ENCODE peak calls at places on chromosomes 1 and 21, in nine cellular contexts. M, D, I, Y, O, N, X, G and S are unnamed samples.

GRCh38 chr1:55640708-55641473 is 425.7 kb upstream of the USP24 start:
- DNase-seq in G (no peak), X (peak), D (peak), Y (peak), O (peak), I (no peak), M (peak), N (no peak), S (peak)

GRCh38 chr1:53860967-53861411 is 22.9 kb upstream of the NDC1 start:
- DNase-seq in G (no peak), D (peak), N (peak), Y (no peak), O (peak), I (no peak), M (peak), X (peak), S (peak)

GRCh38 chr1:5993553-5994510 is 1.6 kb upstream of the NPHP4 start:
- DNase-seq in Y (no peak), D (no peak), I (no peak), O (no peak), G (no peak), N (no peak), X (no peak), M (no peak), S (no peak)

GRCh38 chr21:31948681-31949080 is 75.9 kb downstream of the HUNK start:
- DNase-seq in O (no peak), Y (no peak), M (no peak), I (no peak), N (no peak), G (no peak), X (no peak), D (no peak), S (no peak)

GRCh38 chr1:117780981-117781475 is 148.4 kb downstream of the GDAP2 start:
- DNase-seq in O (no peak), N (no peak), D (peak), X (no peak), G (no peak), M (no peak), Y (no peak), I (no peak), S (no peak)

GRCh38 chr1:233935277-233935868 is 30.9 kb downstream of the SLC35F3 start:
- DNase-seq in I (no peak), N (no peak), Y (no peak), D (no peak), M (no peak), O (no peak), X (no peak), G (no peak), S (no peak)

GRCh38 chr1:169909499-169909898 is 15.8 kb upstream of the SCYL3 start:
- DNase-seq in M (no peak), Y (no peak), I (no peak), G (no peak), D (no peak), O (no peak), N (no peak), X (no peak), S (no peak)

GRCh38 chr21:39349211-39350093 is 564 bp upstream of the HMGN1 start:
- DNase-seq in Y (peak), G (peak), O (peak), D (peak), M (peak), I (peak), X (peak), N (peak), S (peak)

GRCh38 chr1:8389962-8390535 is 72.1 kb downstream of the SLC45A1 start:
- DNase-seq in N (no peak), G (no peak), D (no peak), Y (peak), I (no peak), O (peak), X (no peak), M (peak), S (no peak)

GRCh38 chr1:55213885-55214213 is 1.3 kb downstream of the USP24 start:
- DNase-seq in X (no peak), O (no peak), M (no peak), N (no peak), G (no peak), D (no peak), I (no peak), Y (no peak), S (no peak)

GRCh38 chr1:229272164-229273158 is 1.6 kb downstream of the RAB4A start:
- DNase-seq in M (no peak), O (no peak), D (no peak), Y (no peak), X (peak), G (no peak), N (no peak), I (no peak), S (no peak)

GRCh38 chr1:19130476-19130875 is 79.6 kb downstream of the UBR4 start:
- DNase-seq in I (no peak), Y (no peak), G (no peak), O (no peak), D (no peak), M (no peak), X (no peak), N (no peak), S (no peak)

GRCh38 chr1:46546210-46546609 is 5.2 kb downstream of the KNCN start:
- DNase-seq in G (no peak), Y (no peak), X (no peak), I (no peak), D (no peak), N (no peak), M (no peak), O (no peak), S (no peak)

GRCh38 chr1:234214129-234214910 is 158.9 kb upstream of the COA6 start:
- DNase-seq in X (peak), G (peak), Y (no peak), N (no peak), D (no peak), O (peak), M (no peak), I (no peak), S (no peak)

GRCh38 chr1:115183158-115183557 is 93.9 kb upstream of the TSPAN2 start:
- DNase-seq in G (no peak), I (no peak), O (no peak), D (no peak), M (no peak), X (no peak), N (no peak), Y (no peak), S (no peak)

GRCh38 chr1:111725192-111725591 is 14.0 kb downstream of the INKA2 start:
- DNase-seq in M (no peak), O (peak), Y (peak), X (peak), I (no peak), N (no peak), G (no peak), D (no peak), S (no peak)

GRCh38 chr1:200351826-200352549 is 57.8 kb downstream of the ZNF281 start:
- DNase-seq in G (no peak), Y (no peak), I (no peak), M (no peak), N (no peak), D (no peak), O (no peak), X (no peak), S (no peak)

GRCh38 chr1:227541796-227542152 is 21.6 kb upstream of the ZNF678 start:
- DNase-seq in D (no peak), I (no peak), Y (no peak), X (no peak), O (no peak), G (peak), M (no peak), N (no peak), S (no peak)

GRCh38 chr1:38730511-38731397 is 128.8 kb downstream of the RRAGC start:
- DNase-seq in M (no peak), Y (no peak), I (no peak), N (no peak), X (no peak), D (no peak), O (no peak), G (no peak), S (no peak)

GRCh38 chr1:218330043-218330623 is 15.0 kb upstream of the TGFB2 start:
- DNase-seq in M (no peak), D (no peak), X (no peak), Y (no peak), G (no peak), O (no peak), N (no peak), I (no peak), S (no peak)

GRCh38 chr21:41425954-41426655 is at the start of gene MX1:
- DNase-seq in I (peak), O (peak), X (peak), M (peak), N (peak), Y (peak), G (peak), D (peak), S (no peak)

GRCh38 chr1:206866062-206866461 is 639 bp downstream of the IL20 start:
- DNase-seq in G (no peak), X (no peak), D (peak), N (no peak), O (no peak), Y (no peak), M (no peak), I (no peak), S (no peak)

GRCh38 chr21:39564200-39564599 is 48.5 kb upstream of the B3GALT5 start:
- DNase-seq in M (peak), O (peak), I (no peak), N (no peak), G (no peak), D (no peak), X (peak), Y (no peak), S (no peak)

GRCh38 chr1:59516881-59517280 is 220.0 kb downstream of the FGGY start:
- DNase-seq in X (peak), M (no peak), Y (no peak), I (no peak), N (no peak), G (no peak), D (peak), O (peak), S (no peak)

GRCh38 chr1:222754386-222755139 is 17.6 kb downstream of the FAM177B start:
- DNase-seq in M (peak), I (peak), X (peak), G (no peak), Y (peak), N (no peak), D (peak), O (peak), S (no peak)

GRCh38 chr1:77313491-77313890 is 31.7 kb downstream of the AK5 start:
- DNase-seq in Y (no peak), X (peak), M (peak), N (no peak), D (no peak), O (peak), G (no peak), I (no peak), S (no peak)

GRCh38 chr1:155010211-155010918 is 7.8 kb downstream of the ZBTB7B start:
- DNase-seq in G (no peak), D (no peak), X (no peak), M (no peak), N (no peak), Y (peak), O (no peak), I (no peak), S (no peak)

GRCh38 chr1:177913762-177914540 is 55.9 kb downstream of the SEC16B start:
- DNase-seq in D (no peak), I (no peak), M (no peak), O (no peak), N (no peak), X (peak), G (no peak), Y (no peak), S (no peak)

GRCh38 chr1:44333373-44333772 is 21.7 kb downstream of the ERI3 start:
- DNase-seq in X (no peak), N (no peak), I (no peak), D (no peak), O (no peak), M (no peak), Y (no peak), G (no peak), S (no peak)

GRCh38 chr1:95171270-95172245 is 54.4 kb downstream of the TLCD4 start:
- DNase-seq in X (no peak), M (no peak), D (no peak), I (no peak), N (no peak), G (no peak), Y (no peak), O (no peak), S (no peak)

GRCh38 chr1:95168638-95169411 is 51.7 kb downstream of the TLCD4 start:
- DNase-seq in D (no peak), M (no peak), G (no peak), O (no peak), N (no peak), X (no peak), Y (no peak), I (no peak), S (no peak)

GRCh38 chr1:95169544-95169943 is 52.4 kb downstream of the TLCD4 start:
- DNase-seq in O (peak), M (no peak), Y (no peak), G (no peak), X (no peak), N (no peak), I (no peak), D (no peak), S (no peak)
- TF ChIP-seq POLR2A in O (no peak), M (no peak), Y (no peak), G (no peak), X (no peak), N (no peak), I (no peak), D (no peak), S (no peak)

GRCh38 chr1:28505406-28506187 is at the start of gene RCC1:
- DNase-seq in X (peak), G (peak), D (peak), O (peak), M (peak), Y (peak), N (peak), I (peak), S (peak)
- TF ChIP-seq POLR2A in X (peak), G (peak), D (peak), O (peak), M (peak), Y (no peak), N (peak), I (peak), S (peak)

DNA sequence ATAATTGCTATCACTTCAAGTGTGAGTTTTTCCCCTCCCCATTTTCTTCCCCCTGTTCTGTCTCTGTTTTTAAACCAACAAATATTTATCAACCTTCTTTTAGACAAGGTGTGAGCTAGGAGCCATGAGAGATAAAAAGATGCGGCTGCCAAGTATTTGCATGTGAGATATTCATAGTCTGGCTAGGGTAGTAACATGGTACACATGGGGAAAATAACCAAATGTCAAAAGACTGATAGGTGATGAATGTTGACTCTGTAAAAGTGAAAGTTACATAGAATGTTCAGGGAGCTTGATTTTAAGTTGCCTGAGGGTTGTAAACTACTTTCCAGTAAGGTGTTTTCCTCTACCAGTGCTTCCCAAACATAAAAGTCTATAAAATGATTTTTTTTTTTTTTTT is 25.4 kb upstream of the SRP9 start:
- DNase-seq in O (no peak), D (no peak), Y (no peak), G (no peak), I (no peak), X (no peak), N (no peak), M (no peak), S (no peak)
- TF ChIP-seq POLR2A in O (no peak), D (no peak), Y (no peak), G (no peak), I (no peak), X (no peak), N (no peak), M (no peak), S (no peak)

GRCh38 chr21:28537371-28538079 is 455.2 kb downstream of the LTN1 start:
- DNase-seq in I (no peak), D (no peak), X (no peak), Y (no peak), N (no peak), G (no peak), O (no peak), M (no peak), S (no peak)
- TF ChIP-seq POLR2A in I (no peak), D (no peak), X (no peak), Y (no peak), N (no peak), G (no peak), O (no peak), M (no peak), S (no peak)

DNA sequence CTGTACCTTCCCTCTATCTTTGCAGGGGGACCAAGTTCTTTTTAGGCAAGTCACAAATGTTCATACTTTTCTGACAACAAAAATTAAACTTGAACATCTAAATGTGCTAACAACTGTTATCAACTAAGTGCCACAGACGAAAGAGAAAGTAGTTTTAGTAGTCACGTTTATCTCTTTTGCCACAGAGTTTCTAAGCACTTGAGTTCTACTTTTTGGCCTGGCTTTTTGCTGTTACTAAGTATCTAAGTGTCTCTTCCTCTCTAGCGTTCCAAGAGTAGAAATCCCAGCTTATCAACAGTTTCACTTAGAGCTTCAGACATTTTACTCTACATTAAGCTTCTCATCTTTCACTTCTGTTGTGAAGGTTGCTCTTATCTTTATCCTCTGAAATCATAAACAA is 34.3 kb downstream of the GATAD2B start:
- DNase-seq in M (no peak), D (no peak), G (no peak), I (no peak), Y (no peak), N (no peak), X (no peak), O (no peak), S (no peak)
- TF ChIP-seq POLR2A in M (no peak), D (no peak), G (no peak), I (no peak), Y (no peak), N (no peak), X (no peak), O (no peak), S (no peak)

GRCh38 chr1:27365372-27366112 is 1.2 kb downstream of the MAP3K6 start:
- DNase-seq in I (peak), Y (peak), X (peak), N (peak), M (peak), G (peak), D (peak), O (peak), S (peak)
- TF ChIP-seq POLR2A in I (peak), Y (no peak), X (no peak), N (no peak), M (peak), G (no peak), D (peak), O (peak), S (no peak)

GRCh38 chr1:156659994-156660751 is 17.0 kb downstream of the NES start:
- DNase-seq in Y (peak), O (peak), D (peak), N (peak), I (peak), X (peak), G (peak), M (peak), S (peak)
- TF ChIP-seq POLR2A in Y (no peak), O (no peak), D (no peak), N (peak), I (no peak), X (no peak), G (no peak), M (peak), S (no peak)

GRCh38 chr1:47912756-47913155 is 84.4 kb downstream of the TRABD2B start:
- DNase-seq in X (no peak), I (no peak), O (no peak), Y (no peak), N (no peak), D (no peak), G (no peak), M (no peak), S (no peak)
- TF ChIP-seq POLR2A in X (no peak), I (no peak), O (no peak), Y (no peak), N (no peak), D (no peak), G (no peak), M (no peak), S (no peak)

GRCh38 chr1:65277605-65278343 is 31.6 kb upstream of the DNAJC6 start:
- DNase-seq in O (no peak), N (no peak), D (no peak), G (no peak), X (no peak), I (no peak), Y (no peak), M (no peak), S (no peak)
- TF ChIP-seq POLR2A in O (no peak), N (no peak), D (no peak), G (no peak), X (no peak), I (no peak), Y (no peak), M (no peak), S (no peak)